ENCODE peak calls at places on chromosomes 2 and 18, in ten cellular contexts. T is A549; F is cardiac fibroblast; A is dorsolateral prefrontal cortex; Z is endothelial cell; N is fibroblast of the aortic adventitia; H is Calu3; M is upper lobe of right lung; W is fibroblast of lung; S is CD8-positive, alpha-beta T cell. G is an unnamed sample.

GRCh38 chr2:42086500-42086953 is 38.7 kb downstream of the PKDCC start:
- DNase-seq in F (peak), A (peak), M (no peak), T (peak), N (peak), Z (peak), W (peak), H (peak), S (peak), G (no peak)

GRCh38 chr2:144521702-144522101 is 1.8 kb upstream of the ZEB2 start:
- DNase-seq in M (no peak), T (no peak), A (no peak), W (peak), F (peak), S (no peak), N (no peak), Z (no peak), H (no peak), G (no peak)

GRCh38 chr2:174286172-174286571 is 37.8 kb upstream of the OLA1 start:
- DNase-seq in F (no peak), A (no peak), W (no peak), T (no peak), H (no peak), Z (no peak), S (no peak), N (no peak), M (no peak), G (no peak)

GRCh38 chr18:31977270-31977872 is 34.4 kb upstream of the TRAPPC8 start:
- DNase-seq in H (peak), A (no peak), W (peak), S (peak), T (peak), M (no peak), N (peak), F (peak), Z (peak), G (peak)

GRCh38 chr2:30514861-30515435 is 67.9 kb downstream of the LCLAT1 start:
- DNase-seq in M (no peak), A (no peak), S (no peak), Z (no peak), T (no peak), W (no peak), F (no peak), H (no peak), N (no peak), G (no peak)

GRCh38 chr2:83971547-83971946 is 487.5 kb downstream of the SUCLG1 start:
- DNase-seq in Z (no peak), H (no peak), W (no peak), F (peak), M (no peak), N (no peak), S (no peak), T (no peak), A (no peak), G (no peak)

GRCh38 chr2:11870584-11870983 is 124.2 kb downstream of the LPIN1 start:
- DNase-seq in F (no peak), Z (no peak), M (no peak), T (no peak), N (no peak), A (no peak), S (no peak), H (no peak), W (no peak), G (no peak)

GRCh38 chr18:70227438-70227837 is 22.0 kb upstream of the RTTN start:
- DNase-seq in Z (no peak), F (no peak), N (no peak), M (no peak), A (no peak), H (no peak), T (no peak), S (no peak), W (no peak), G (no peak)

GRCh38 chr2:7703523-7704144 is 786.4 kb downstream of the RNF144A start:
- DNase-seq in S (no peak), F (no peak), W (no peak), H (no peak), Z (no peak), A (no peak), N (no peak), T (no peak), M (no peak), G (no peak)

GRCh38 chr2:30252723-30253688 is 21.7 kb downstream of the LBH start:
- DNase-seq in T (peak), M (no peak), F (peak), A (no peak), W (peak), Z (no peak), N (peak), H (peak), S (peak), G (peak)

GRCh38 chr2:10202136-10202535 is 79.6 kb downstream of the RRM2 start:
- DNase-seq in W (no peak), N (peak), F (peak), T (no peak), A (no peak), H (no peak), M (no peak), S (no peak), Z (no peak), G (no peak)

GRCh38 chr2:42996528-42996927 is 204.1 kb upstream of the HAAO start:
- DNase-seq in W (no peak), A (no peak), S (no peak), F (no peak), N (no peak), T (no peak), M (no peak), Z (no peak), H (no peak), G (no peak)

GRCh38 chr18:48996901-48997463 is 46.2 kb upstream of the SMAD7 start:
- DNase-seq in H (peak), T (peak), S (peak), W (peak), N (peak), A (no peak), M (no peak), F (peak), Z (no peak), G (peak)

GRCh38 chr2:192535956-192536685 is 341.4 kb upstream of the TMEFF2 start:
- DNase-seq in M (no peak), A (no peak), Z (no peak), H (no peak), W (peak), T (no peak), S (no peak), F (peak), N (peak), G (no peak)

GRCh38 chr18:12102136-12102842 is 8.6 kb downstream of the ANKRD62 start:
- DNase-seq in T (no peak), M (no peak), H (no peak), Z (no peak), S (no peak), W (no peak), A (no peak), N (no peak), F (no peak), G (no peak)

GRCh38 chr18:79856119-79857080 is 58.7 kb downstream of the KCNG2 start:
- DNase-seq in F (peak), T (peak), W (peak), A (no peak), N (peak), M (peak), Z (peak), S (no peak), H (no peak), G (no peak)

DNA sequence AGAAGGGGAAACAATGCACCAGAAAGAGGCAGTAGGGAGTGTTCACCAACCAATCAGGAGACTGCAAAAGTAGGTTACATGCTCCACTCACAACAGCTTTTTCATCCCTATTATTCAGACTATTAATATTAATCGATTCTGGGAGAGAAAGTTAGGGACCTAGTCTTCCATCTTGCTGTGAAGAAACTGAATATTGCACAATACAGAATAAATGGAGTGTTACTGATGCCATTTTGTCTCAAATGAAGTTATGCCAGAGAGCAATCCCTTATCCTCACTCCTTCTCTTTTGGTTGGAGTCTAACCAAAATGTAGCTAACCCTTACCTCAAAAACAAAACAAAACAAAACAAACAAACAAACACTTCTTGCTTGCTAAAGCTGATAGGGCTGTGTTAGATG is 1120.9 kb upstream of the GYPC start:
- DNase-seq in M (no peak), H (no peak), W (no peak), F (no peak), Z (no peak), S (no peak), T (no peak), N (no peak), A (no peak), G (no peak)
- TF ChIP-seq CTCF in M (no peak), H (no peak), W (no peak), F (no peak), Z (no peak), S (no peak), T (no peak), N (no peak), A (no peak), G (no peak)

GRCh38 chr2:235087812-235088607 is 136.2 kb downstream of the SH3BP4 start:
- DNase-seq in M (peak), Z (no peak), W (peak), T (no peak), A (no peak), S (no peak), F (peak), N (peak), H (peak), G (no peak)
- TF ChIP-seq CTCF in M (peak), Z (no peak), W (peak), T (no peak), A (no peak), S (no peak), F (peak), N (peak), H (no peak), G (no peak)

DNA sequence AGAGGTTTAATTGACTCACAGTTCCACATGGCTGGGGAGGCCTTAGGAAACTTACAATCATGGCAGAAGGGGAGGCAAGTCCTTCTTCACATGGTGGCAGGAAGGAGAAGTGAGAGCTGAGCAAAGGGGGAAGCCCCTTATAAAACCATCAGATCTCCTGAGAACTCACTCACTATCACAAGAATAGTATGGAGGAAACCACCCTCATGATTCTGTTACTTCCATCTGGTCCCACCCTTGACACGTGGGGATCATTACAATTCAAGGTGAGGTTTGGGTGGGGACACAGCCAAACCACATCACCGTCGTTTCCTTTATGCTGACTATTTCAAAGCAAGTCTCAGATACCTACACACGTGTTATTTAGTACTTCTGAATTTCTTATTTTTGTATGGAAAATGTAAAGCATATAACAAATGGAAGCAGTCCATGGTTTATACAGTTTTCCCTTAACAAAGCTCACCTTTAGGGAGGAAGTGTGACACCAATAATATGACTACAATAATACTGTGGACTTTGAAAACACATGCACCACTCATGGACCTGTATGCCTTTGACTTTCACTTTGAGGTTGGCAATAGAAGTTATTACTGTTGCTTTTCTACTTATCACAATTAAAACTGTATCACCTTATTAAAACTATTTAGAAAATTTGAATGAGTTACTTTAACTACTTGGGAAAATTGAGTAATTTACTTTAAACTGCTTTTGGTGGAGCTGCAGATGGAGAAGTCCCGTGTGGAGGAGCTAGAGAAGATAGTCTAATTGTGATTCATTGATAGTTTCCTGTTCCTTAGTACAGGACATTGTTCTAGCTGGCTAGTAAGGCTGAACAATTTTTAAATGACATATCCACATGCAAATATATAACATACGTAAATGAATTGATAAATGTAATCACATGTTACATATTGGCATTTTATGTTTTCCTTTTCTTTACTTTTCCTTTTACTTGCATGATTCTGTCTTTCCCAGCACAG is 37.3 kb downstream of the MTCL1 start:
- DNase-seq in Z (no peak), M (no peak), S (peak), H (no peak), N (no peak), W (no peak), T (no peak), A (no peak), F (no peak), G (no peak)
- TF ChIP-seq CTCF in Z (no peak), M (no peak), S (no peak), H (no peak), N (no peak), W (no peak), T (no peak), A (no peak), F (no peak), G (no peak)

GRCh38 chr2:200577000-200577399 is 8.8 kb upstream of the AOX1 start:
- DNase-seq in T (no peak), A (no peak), W (no peak), H (no peak), Z (no peak), M (no peak), S (no peak), N (no peak), F (no peak), G (no peak)

GRCh38 chr2:200578778-200579177 is 7.0 kb upstream of the AOX1 start:
- DNase-seq in W (peak), S (no peak), F (peak), N (peak), M (no peak), Z (no peak), H (no peak), A (no peak), T (no peak), G (no peak)

GRCh38 chr2:200575957-200576356 is 9.9 kb upstream of the AOX1 start:
- DNase-seq in Z (no peak), M (no peak), A (no peak), F (peak), T (no peak), H (no peak), W (peak), S (no peak), N (peak), G (no peak)
- TF ChIP-seq CTCF in Z (peak), M (peak), A (peak), F (peak), T (peak), H (no peak), W (peak), S (peak), N (peak), G (peak)

GRCh38 chr18:24989760-24990547 is 362.0 kb downstream of the ZNF521 start:
- DNase-seq in W (no peak), S (no peak), Z (no peak), F (no peak), T (no peak), H (no peak), A (no peak), M (no peak), N (no peak), G (no peak)
- TF ChIP-seq CTCF in W (no peak), S (no peak), Z (no peak), F (no peak), T (no peak), H (no peak), A (no peak), M (no peak), N (no peak), G (no peak)

DNA sequence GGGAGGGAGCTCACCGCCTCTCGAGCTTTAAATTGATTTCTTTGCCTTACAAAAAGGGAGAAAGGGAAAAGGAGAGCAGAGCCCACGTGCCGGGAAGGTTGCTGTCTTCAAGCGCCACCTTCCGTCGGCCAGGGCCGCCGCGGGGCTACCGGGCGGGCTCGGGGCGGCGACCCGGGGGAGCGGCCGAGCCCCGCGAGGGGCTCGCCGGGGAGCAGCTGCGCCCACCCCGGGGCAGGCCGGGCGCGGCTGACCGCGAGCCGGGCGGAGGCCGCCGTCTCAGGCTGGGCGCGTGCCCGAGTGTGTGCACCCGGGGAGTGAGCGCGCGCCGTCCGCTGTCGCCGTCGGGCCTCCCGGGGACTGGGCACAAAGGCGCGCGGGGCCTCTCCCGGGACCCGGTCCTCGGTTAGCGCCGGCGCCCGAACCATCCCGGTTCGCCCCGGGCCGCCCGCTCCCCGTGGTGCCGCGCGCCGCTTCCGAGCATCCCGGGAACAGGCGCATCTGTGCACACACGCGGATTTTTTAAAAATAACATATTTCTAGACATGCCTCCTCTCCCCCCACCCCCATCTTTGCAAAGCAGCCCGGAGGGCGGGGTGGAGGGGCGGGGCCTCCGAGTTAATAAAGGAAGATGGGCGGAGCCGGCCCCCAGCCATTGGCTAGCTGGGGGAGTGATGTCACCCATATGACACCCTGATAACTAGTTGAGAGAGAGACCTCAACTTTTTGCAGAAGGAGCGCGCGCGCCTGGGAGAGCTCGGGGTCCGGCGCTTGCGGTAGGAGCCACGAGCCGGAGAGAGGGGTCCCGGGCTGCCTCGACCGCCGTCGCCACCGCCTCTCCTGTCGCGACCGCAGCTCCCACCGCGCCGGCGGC is at the start of gene SOX11:
- DNase-seq in F (peak), S (no peak), N (no peak), H (no peak), W (peak), A (peak), Z (peak), T (no peak), M (no peak), G (peak)
- TF ChIP-seq CTCF in F (no peak), S (no peak), N (no peak), H (no peak), W (peak), A (no peak), Z (no peak), T (no peak), M (no peak), G (no peak)

GRCh38 chr2:231672617-231673347 is 35.5 kb upstream of the PTMA start:
- DNase-seq in W (peak), H (peak), F (peak), N (no peak), Z (peak), S (no peak), T (peak), A (no peak), M (peak), G (no peak)
- TF ChIP-seq CTCF in W (peak), H (no peak), F (peak), N (peak), Z (no peak), S (no peak), T (peak), A (no peak), M (peak), G (peak)

GRCh38 chr18:75441921-75442320 is 14.4 kb upstream of the SMIM21 start:
- DNase-seq in S (no peak), W (no peak), T (no peak), M (no peak), Z (no peak), A (no peak), N (peak), F (no peak), H (no peak), G (no peak)
- TF ChIP-seq CTCF in S (no peak), W (no peak), T (no peak), M (no peak), Z (no peak), A (no peak), N (no peak), F (no peak), H (no peak), G (no peak)